ENCODE peak calls at places on chromosomes 6 and 20, in four cellular contexts. One of them, this sample, is unnamed.

GRCh38 chr6:109834595-109835437 is 143.3 kb upstream of the GPR6 start:
- DNase-seq in H9: no peak
- DNase-seq in stomach: no peak
- DNase-seq in fibroblast of lung: no peak
- DNase-seq in this sample: no peak

GRCh38 chr6:164612731-164613130 is 696.7 kb downstream of the C6orf118 start:
- DNase-seq in H9: no peak
- DNase-seq in stomach: no peak
- DNase-seq in fibroblast of lung: no peak
- DNase-seq in this sample: no peak

GRCh38 chr20:44721785-44722054 is 6.6 kb downstream of the CCN5 start:
- DNase-seq in H9: no peak
- DNase-seq in stomach: no peak
- DNase-seq in fibroblast of lung: no peak
- DNase-seq in this sample: no peak

GRCh38 chr6:134936927-134937326 is 13.0 kb downstream of the ALDH8A1 start:
- DNase-seq in H9: no peak
- DNase-seq in stomach: no peak
- DNase-seq in fibroblast of lung: peak; percentile 94
- DNase-seq in this sample: no peak

GRCh38 chr20:3818155-3819151 is 1.9 kb upstream of the AP5S1 start:
- DNase-seq in H9: peak; percentile 87
- DNase-seq in stomach: peak; percentile 84
- DNase-seq in fibroblast of lung: peak; percentile 74
- DNase-seq in this sample: peak; percentile 83

GRCh38 chr6:137641474-137642077 is 147.4 kb upstream of the OLIG3 start:
- DNase-seq in H9: peak; percentile 63
- DNase-seq in stomach: peak; percentile 77
- DNase-seq in fibroblast of lung: peak; percentile 56
- DNase-seq in this sample: peak; percentile 60

GRCh38 chr6:69086689-69087088 is 451.6 kb downstream of the ADGRB3 start:
- DNase-seq in H9: no peak
- DNase-seq in stomach: no peak
- DNase-seq in fibroblast of lung: peak; percentile 27
- DNase-seq in this sample: no peak

GRCh38 chr6:73394577-73395354 is at the start of gene DDX43:
- DNase-seq in H9: peak; percentile 65
- DNase-seq in stomach: no peak
- DNase-seq in fibroblast of lung: peak; percentile 69
- DNase-seq in this sample: peak; percentile 92

GRCh38 chr20:62286493-62287064 is 16.2 kb upstream of the ADRM1 start:
- DNase-seq in H9: no peak
- DNase-seq in stomach: no peak
- DNase-seq in fibroblast of lung: no peak
- DNase-seq in this sample: no peak

GRCh38 chr6:127117979-127118504 is 429 bp upstream of the RSPO3 start:
- DNase-seq in H9: no peak
- DNase-seq in stomach: no peak
- DNase-seq in fibroblast of lung: peak; percentile 21
- DNase-seq in this sample: peak; percentile 33

GRCh38 chr6:53151676-53152075 is 3.0 kb upstream of the GCM1 start:
- DNase-seq in H9: peak; percentile 74
- DNase-seq in stomach: no peak
- DNase-seq in fibroblast of lung: no peak
- DNase-seq in this sample: no peak

GRCh38 chr6:82364087-82365010 is 732 bp downstream of the TPBG start:
- DNase-seq in H9: peak; percentile 78
- DNase-seq in stomach: peak; percentile 49
- DNase-seq in fibroblast of lung: peak; percentile 71
- DNase-seq in this sample: peak; percentile 86

GRCh38 chr6:104692008-104692407 is 167.7 kb downstream of the HACE1 start:
- DNase-seq in H9: no peak
- DNase-seq in stomach: no peak
- DNase-seq in fibroblast of lung: no peak
- DNase-seq in this sample: no peak

GRCh38 chr6:82040405-82041221 is 206.9 kb downstream of the IBTK start:
- DNase-seq in H9: peak; percentile 60
- DNase-seq in stomach: no peak
- DNase-seq in fibroblast of lung: peak; percentile 48
- DNase-seq in this sample: no peak

GRCh38 chr6:53815381-53816119 is 20.7 kb downstream of the LRRC1 start:
- DNase-seq in H9: no peak
- DNase-seq in stomach: no peak
- DNase-seq in fibroblast of lung: peak; percentile 41
- DNase-seq in this sample: no peak

GRCh38 chr20:10466325-10466724 is 31.2 kb downstream of the SLX4IP start:
- DNase-seq in H9: peak; percentile 69
- DNase-seq in stomach: no peak
- DNase-seq in fibroblast of lung: peak; percentile 81
- DNase-seq in this sample: no peak

GRCh38 chr20:40865095-40865494 is 163.5 kb upstream of the TOP1 start:
- DNase-seq in H9: no peak
- DNase-seq in stomach: no peak
- DNase-seq in fibroblast of lung: no peak
- DNase-seq in this sample: peak; percentile 63

GRCh38 chr6:82978362-82978945 is 87.2 kb downstream of the UBE3D start:
- DNase-seq in H9: no peak
- DNase-seq in stomach: no peak
- DNase-seq in fibroblast of lung: no peak
- DNase-seq in this sample: no peak

GRCh38 chr6:149614352-149614751 is 34.2 kb downstream of the KATNA1 start:
- DNase-seq in H9: no peak
- DNase-seq in stomach: no peak
- DNase-seq in fibroblast of lung: peak; percentile 34
- DNase-seq in this sample: no peak

GRCh38 chr20:11626551-11626950 is 291.1 kb upstream of the BTBD3 start:
- DNase-seq in H9: no peak
- DNase-seq in stomach: no peak
- DNase-seq in fibroblast of lung: no peak
- DNase-seq in this sample: no peak

GRCh38 chr6:35267897-35268296 is 8.4 kb downstream of the ZNF76 start:
- DNase-seq in H9: no peak
- DNase-seq in stomach: no peak
- DNase-seq in fibroblast of lung: no peak
- DNase-seq in this sample: no peak

GRCh38 chr6:83431545-83432165 is 804 bp upstream of the ME1 start:
- DNase-seq in H9: peak; percentile 33
- DNase-seq in stomach: peak; percentile 48
- DNase-seq in fibroblast of lung: no peak
- DNase-seq in this sample: peak; percentile 52

GRCh38 chr6:96862560-96862959 is 25.3 kb upstream of the GPR63 start:
- DNase-seq in H9: no peak
- DNase-seq in stomach: no peak
- DNase-seq in fibroblast of lung: no peak
- DNase-seq in this sample: no peak

GRCh38 chr6:30591008-30591407 is 19.8 kb downstream of the ABCF1 start:
- DNase-seq in H9: no peak
- DNase-seq in stomach: no peak
- DNase-seq in fibroblast of lung: peak; percentile 56
- DNase-seq in this sample: no peak

GRCh38 chr6:7114744-7115451 is 7.1 kb downstream of the RREB1 start:
- DNase-seq in H9: no peak
- DNase-seq in stomach: no peak
- DNase-seq in fibroblast of lung: no peak
- DNase-seq in this sample: no peak

GRCh38 chr6:14728396-14729024 is 517.4 kb upstream of the JARID2 start:
- DNase-seq in H9: no peak
- DNase-seq in stomach: no peak
- DNase-seq in fibroblast of lung: peak; percentile 67
- DNase-seq in this sample: peak; percentile 60

GRCh38 chr20:38201356-38201755 is 36.3 kb upstream of the TGM2 start:
- DNase-seq in H9: no peak
- DNase-seq in stomach: no peak
- DNase-seq in fibroblast of lung: peak; percentile 84
- DNase-seq in this sample: no peak

GRCh38 chr6:126356526-126356925 is 16.6 kb downstream of the CENPW start:
- DNase-seq in H9: no peak
- DNase-seq in stomach: no peak
- DNase-seq in fibroblast of lung: no peak
- DNase-seq in this sample: no peak

GRCh38 chr6:161417712-161418457 is 144.0 kb upstream of the AGPAT4 start:
- DNase-seq in H9: no peak
- DNase-seq in stomach: no peak
- DNase-seq in fibroblast of lung: peak; percentile 98
- DNase-seq in this sample: peak; percentile 79

GRCh38 chr6:24673625-24674024 is 6.7 kb downstream of the ACOT13 start:
- DNase-seq in H9: no peak
- DNase-seq in stomach: no peak
- DNase-seq in fibroblast of lung: no peak
- DNase-seq in this sample: no peak

GRCh38 chr6:89381031-89381430 is 28.5 kb upstream of the UBE2J1 start:
- DNase-seq in H9: no peak
- DNase-seq in stomach: no peak
- DNase-seq in fibroblast of lung: no peak
- DNase-seq in this sample: no peak

GRCh38 chr6:116714296-116714695 is 33.3 kb downstream of the KPNA5 start:
- DNase-seq in H9: no peak
- DNase-seq in stomach: no peak
- DNase-seq in fibroblast of lung: peak; percentile 0
- DNase-seq in this sample: no peak

GRCh38 chr6:167898673-167899311 is 72.1 kb downstream of the AFDN start:
- DNase-seq in H9: no peak
- DNase-seq in stomach: no peak
- DNase-seq in fibroblast of lung: peak; percentile 40
- DNase-seq in this sample: no peak

GRCh38 chr20:35801865-35802264 is 30.1 kb downstream of the PHF20 start:
- DNase-seq in H9: no peak
- DNase-seq in stomach: no peak
- DNase-seq in fibroblast of lung: no peak
- DNase-seq in this sample: no peak
- H3K27ac ChIP-seq in H9: no peak overlapping the region
- H3K27ac ChIP-seq in stomach: no peak overlapping the region
- H3K27ac ChIP-seq in fibroblast of lung: no peak overlapping the region
- H3K27ac ChIP-seq in this sample: no peak overlapping the region

DNA sequence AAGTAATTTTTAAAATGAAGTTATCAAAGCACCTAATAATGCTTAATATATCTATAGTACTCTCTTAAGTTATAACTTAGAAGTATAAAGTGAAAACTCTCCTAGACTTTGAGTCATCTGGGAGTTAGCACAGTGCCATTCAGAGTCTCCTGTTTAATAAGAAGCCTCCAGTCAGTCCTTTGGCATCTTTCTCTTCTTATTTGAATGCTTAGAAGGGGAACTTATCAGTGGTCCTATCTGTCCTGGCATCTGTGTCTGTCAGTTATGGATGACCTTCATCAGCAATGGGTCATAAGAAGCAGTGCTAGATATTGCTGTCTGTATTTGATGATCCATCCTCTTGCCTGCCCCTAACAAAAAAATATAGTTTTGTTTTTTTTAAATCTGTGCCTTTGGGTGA is 15.2 kb downstream of the TMEM200A start:
- DNase-seq in H9: no peak
- DNase-seq in stomach: no peak
- DNase-seq in fibroblast of lung: no peak
- DNase-seq in this sample: no peak
- H3K4me1 ChIP-seq in H9: no peaks in the 10 kb centered on the region
- H3K4me1 ChIP-seq in stomach: no peaks in the 10 kb centered on the region
- H3K4me1 ChIP-seq in fibroblast of lung: peaks cover 5% of the 10 kb centered on the region
- H3K4me1 ChIP-seq in this sample: no peaks in the 10 kb centered on the region

DNA sequence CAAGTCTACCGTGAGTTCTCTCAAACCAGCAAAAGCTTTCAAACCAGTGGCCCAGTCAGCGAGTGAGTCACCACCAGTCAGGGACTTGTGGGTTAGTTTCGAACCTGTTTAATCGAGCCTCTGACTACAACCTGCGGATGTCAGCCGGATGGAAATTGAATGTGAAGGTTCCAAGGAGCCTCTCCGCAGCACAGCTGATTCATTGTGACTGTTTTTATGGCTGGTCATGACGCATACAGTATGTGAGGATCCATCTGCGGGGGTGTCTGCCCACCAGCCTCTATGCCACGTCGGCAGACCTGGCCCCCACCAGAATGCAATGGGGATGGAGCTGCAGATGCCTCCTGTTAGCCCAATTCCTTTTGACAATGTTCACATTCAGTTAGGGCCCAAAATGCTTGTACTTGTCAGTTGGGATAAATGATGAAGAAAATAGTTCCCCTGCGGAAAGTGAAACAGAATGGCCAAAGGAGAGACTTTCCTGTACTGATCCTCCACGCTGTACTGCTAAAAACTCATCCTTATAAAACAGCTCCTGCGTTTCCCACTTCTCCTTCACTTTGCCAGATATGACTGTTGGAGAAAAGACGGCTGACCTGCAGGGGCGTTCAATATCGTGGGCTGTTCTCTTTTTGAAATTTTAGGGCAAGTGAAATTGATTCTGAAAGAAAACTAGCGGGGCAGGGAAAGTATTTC is 206.6 kb downstream of the TFAP2B start:
- DNase-seq in H9: no peak
- DNase-seq in stomach: no peak
- DNase-seq in fibroblast of lung: peak; percentile 82
- DNase-seq in this sample: no peak
- H3K27ac ChIP-seq in H9: no peak overlapping the region
- H3K27ac ChIP-seq in stomach: no peak overlapping the region
- H3K27ac ChIP-seq in fibroblast of lung: no peak overlapping the region
- H3K27ac ChIP-seq in this sample: no peak overlapping the region

DNA sequence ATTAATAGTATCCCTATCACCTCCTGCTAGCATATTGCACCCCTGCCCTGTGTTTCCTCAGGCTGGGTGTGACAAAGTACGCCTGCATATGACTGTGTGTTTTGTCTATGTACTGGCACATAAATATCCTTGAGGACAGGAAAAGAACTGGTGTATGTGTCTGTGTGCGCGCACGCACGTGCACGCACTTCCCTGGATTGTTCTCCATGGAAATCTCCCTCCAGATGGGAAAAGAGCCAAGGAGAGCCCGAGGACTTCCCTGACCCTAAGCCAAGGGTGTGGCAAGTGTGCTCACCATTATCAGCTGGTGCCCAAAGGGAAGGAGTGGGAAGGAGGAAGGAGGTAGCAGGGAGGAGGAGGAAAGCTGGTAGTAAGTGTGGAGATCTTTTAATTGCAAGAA is 117.6 kb downstream of the HIVEP2 start:
- DNase-seq in H9: no peak
- DNase-seq in stomach: peak; percentile 52
- DNase-seq in fibroblast of lung: no peak
- DNase-seq in this sample: peak; percentile 76
- H3K4me1 ChIP-seq in H9: no peaks in the 10 kb centered on the region
- H3K4me1 ChIP-seq in stomach: peaks cover 8% of the 10 kb centered on the region
- H3K4me1 ChIP-seq in fibroblast of lung: peaks cover 2% of the 10 kb centered on the region
- H3K4me1 ChIP-seq in this sample: peaks cover 13% of the 10 kb centered on the region

GRCh38 chr20:59452856-59453255 is 151.5 kb upstream of the PHACTR3 start:
- DNase-seq in H9: no peak
- DNase-seq in stomach: no peak
- DNase-seq in fibroblast of lung: no peak
- DNase-seq in this sample: no peak
- H3K27ac ChIP-seq in H9: no peak overlapping the region
- H3K27ac ChIP-seq in stomach: no peak overlapping the region
- H3K27ac ChIP-seq in fibroblast of lung: no peak overlapping the region
- H3K27ac ChIP-seq in this sample: no peak overlapping the region